ENCODE peak calls at places on chromosome 2, in six cellular contexts. S, R, O, L, Y and B are unnamed samples.

GRCh38 chr2:69933254-69933828 is 18.4 kb downstream of the MXD1 start:
- DNase-seq in S (no peak), R (no peak), O (no peak), L (peak; percentile 24), Y (no peak), B (no peak)

GRCh38 chr2:24508878-24509277 is 17.8 kb downstream of the NCOA1 start:
- DNase-seq in S (no peak), R (no peak), O (no peak), L (no peak), Y (no peak), B (no peak)

GRCh38 chr2:125471963-125472362 is 1184.0 kb upstream of the GYPC start:
- DNase-seq in S (no peak), R (peak; percentile 56), O (peak; percentile 24), L (peak; percentile 19), Y (no peak), B (peak; percentile 11)

GRCh38 chr2:73077424-73077795 is 5.9 kb upstream of the SFXN5 start:
- DNase-seq in S (no peak), R (no peak), O (no peak), L (no peak), Y (no peak), B (no peak)

GRCh38 chr2:29530281-29530680 is 391.1 kb downstream of the ALK start:
- DNase-seq in S (no peak), R (no peak), O (no peak), L (peak; percentile 20), Y (no peak), B (no peak)

GRCh38 chr2:65146067-65146466 is 16.2 kb upstream of the RAB1A start:
- DNase-seq in S (no peak), R (no peak), O (no peak), L (no peak), Y (no peak), B (no peak)

GRCh38 chr2:8528863-8529262 is 153.0 kb upstream of the ID2 start:
- DNase-seq in S (no peak), R (no peak), O (no peak), L (no peak), Y (no peak), B (no peak)

GRCh38 chr2:176085861-176086771 is 2.4 kb upstream of the EVX2 start:
- DNase-seq in S (no peak), R (no peak), O (no peak), L (peak; percentile 38), Y (no peak), B (peak; percentile 67)

GRCh38 chr2:202693503-202693902 is 58.7 kb downstream of the FAM117B start:
- DNase-seq in S (no peak), R (no peak), O (no peak), L (no peak), Y (no peak), B (no peak)

GRCh38 chr2:101704046-101704466 is 6.5 kb downstream of the MAP4K4 start:
- DNase-seq in S (no peak), R (no peak), O (peak; percentile 63), L (peak; percentile 80), Y (no peak), B (peak; percentile 87)

GRCh38 chr2:23452853-23453420 is 68.0 kb downstream of the KLHL29 start:
- DNase-seq in S (no peak), R (peak; percentile 50), O (no peak), L (peak; percentile 14), Y (no peak), B (peak; percentile 14)

GRCh38 chr2:21443494-21444105 is 319.8 kb downstream of the TDRD15 start:
- DNase-seq in S (no peak), R (no peak), O (no peak), L (no peak), Y (no peak), B (no peak)

GRCh38 chr2:184596819-184597411 is 1.4 kb upstream of the ZNF804A start:
- DNase-seq in S (no peak), R (no peak), O (peak; percentile 69), L (peak; percentile 23), Y (no peak), B (peak; percentile 11)

GRCh38 chr2:106580241-106580640 is 93.1 kb downstream of the CD8B2 start:
- DNase-seq in S (no peak), R (no peak), O (no peak), L (no peak), Y (no peak), B (no peak)

GRCh38 chr2:232315049-232315922 is 63.3 kb upstream of the ALPP start:
- DNase-seq in S (no peak), R (peak; percentile 68), O (no peak), L (peak; percentile 72), Y (peak; percentile 73), B (peak; percentile 90)

GRCh38 chr2:56199492-56199891 is 15.7 kb downstream of the CCDC85A start:
- DNase-seq in S (no peak), R (no peak), O (peak; percentile 27), L (peak; percentile 27), Y (no peak), B (peak; percentile 72)

GRCh38 chr2:117339980-117340379 is 474.5 kb upstream of the DDX18 start:
- DNase-seq in S (no peak), R (no peak), O (no peak), L (no peak), Y (no peak), B (no peak)

GRCh38 chr2:114699423-114699944 is 257.0 kb downstream of the DPP10 start:
- DNase-seq in S (no peak), R (no peak), O (no peak), L (no peak), Y (no peak), B (no peak)

GRCh38 chr2:23698733-23699391 is 228.1 kb downstream of the ATAD2B start:
- DNase-seq in S (no peak), R (no peak), O (peak; percentile 38), L (peak; percentile 54), Y (no peak), B (no peak)

GRCh38 chr2:214591359-214591758 is 180.5 kb downstream of the VWC2L start:
- DNase-seq in S (no peak), R (no peak), O (no peak), L (no peak), Y (no peak), B (no peak)

GRCh38 chr2:230922951-230923717 is 1.9 kb downstream of the GPR55 start:
- DNase-seq in S (no peak), R (no peak), O (no peak), L (no peak), Y (peak; percentile 27), B (no peak)

GRCh38 chr2:199160677-199161465 is 296.9 kb downstream of the SATB2 start:
- DNase-seq in S (no peak), R (no peak), O (peak; percentile 50), L (peak; percentile 29), Y (no peak), B (peak; percentile 71)

GRCh38 chr2:74197983-74198460 is 393 bp upstream of the MTHFD2 start:
- DNase-seq in S (no peak), R (no peak), O (no peak), L (no peak), Y (no peak), B (no peak)

GRCh38 chr2:142687075-142687474 is 190.4 kb upstream of the KYNU start:
- DNase-seq in S (no peak), R (no peak), O (no peak), L (no peak), Y (no peak), B (no peak)

GRCh38 chr2:43070676-43071491 is 155.5 kb downstream of the ZFP36L2 start:
- DNase-seq in S (no peak), R (no peak), O (peak; percentile 63), L (no peak), Y (no peak), B (no peak)

GRCh38 chr2:187349328-187349944 is 98.6 kb downstream of the CALCRL start:
- DNase-seq in S (no peak), R (no peak), O (no peak), L (peak; percentile 84), Y (no peak), B (no peak)

GRCh38 chr2:98647636-98648035 is 39.2 kb downstream of the UNC50 start:
- DNase-seq in S (no peak), R (no peak), O (no peak), L (no peak), Y (no peak), B (no peak)

GRCh38 chr2:186205243-186205642 is 280.8 kb upstream of the ZC3H15 start:
- DNase-seq in S (no peak), R (no peak), O (no peak), L (no peak), Y (no peak), B (no peak)

GRCh38 chr2:157488877-157489276 is 45.0 kb upstream of the CYTIP start:
- DNase-seq in S (no peak), R (no peak), O (no peak), L (no peak), Y (no peak), B (no peak)

GRCh38 chr2:187470698-187471097 is 22.6 kb upstream of the CALCRL start:
- DNase-seq in S (no peak), R (no peak), O (no peak), L (no peak), Y (no peak), B (no peak)

GRCh38 chr2:232891621-232892071 is 21.6 kb downstream of the SNORC start:
- DNase-seq in S (no peak), R (no peak), O (no peak), L (peak; percentile 76), Y (no peak), B (peak; percentile 82)

GRCh38 chr2:60334610-60335009 is 218.8 kb downstream of the BCL11A start:
- DNase-seq in S (no peak), R (no peak), O (no peak), L (no peak), Y (no peak), B (no peak)

GRCh38 chr2:57368190-57368589 is 678.4 kb upstream of the VRK2 start:
- DNase-seq in S (no peak), R (no peak), O (no peak), L (no peak), Y (no peak), B (no peak)

GRCh38 chr2:68560583-68560982 is 82.8 kb upstream of the PROKR1 start:
- DNase-seq in S (no peak), R (no peak), O (no peak), L (no peak), Y (no peak), B (no peak)

GRCh38 chr2:9765611-9766531 is 77.4 kb upstream of the TAF1B start:
- DNase-seq in S (no peak), R (no peak), O (no peak), L (peak; percentile 44), Y (no peak), B (peak; percentile 44)

GRCh38 chr2:222318712-222319575 is 20.1 kb upstream of the PAX3 start:
- DNase-seq in S (no peak), R (peak; percentile 77), O (peak; percentile 21), L (peak; percentile 36), Y (peak; percentile 55), B (peak; percentile 57)

GRCh38 chr2:121583555-121583954 is 52.9 kb downstream of the RNU4ATAC start:
- DNase-seq in S (no peak), R (no peak), O (no peak), L (no peak), Y (no peak), B (no peak)

GRCh38 chr2:65256088-65256487 is 28.5 kb downstream of the ACTR2 start:
- DNase-seq in S (no peak), R (no peak), O (no peak), L (no peak), Y (no peak), B (no peak)

GRCh38 chr2:127909019-127909418 is 23.3 kb upstream of the AMMECR1L start:
- DNase-seq in S (no peak), R (no peak), O (no peak), L (no peak), Y (no peak), B (no peak)

GRCh38 chr2:38218583-38218982 is 142.6 kb upstream of the CYP1B1 start:
- DNase-seq in S (no peak), R (no peak), O (no peak), L (peak; percentile 53), Y (no peak), B (no peak)